ENCODE peak calls at places on chromosomes 3 and 15, in five cellular contexts. X, S, E, W and H are unnamed samples.

GRCh38 chr15:45441036-45441435 is 62.7 kb upstream of the GATM start:
- DNase-seq in W (no peak), E (no peak), S (no peak), X (no peak), H (no peak)

GRCh38 chr15:87753539-87753938 is 503.0 kb downstream of the NTRK3 start:
- DNase-seq in E (no peak), W (no peak), X (peak), S (no peak), H (peak)

GRCh38 chr15:91849180-91849579 is 4.3 kb upstream of the SLCO3A1 start:
- DNase-seq in X (no peak), E (no peak), S (no peak), W (no peak), H (no peak)

GRCh38 chr15:63369296-63369695 is 12.3 kb downstream of the CA12 start:
- DNase-seq in S (no peak), X (peak), W (no peak), E (no peak), H (no peak)

GRCh38 chr3:188649521-188649920 is 495.6 kb downstream of the LPP start:
- DNase-seq in W (no peak), X (no peak), E (no peak), S (no peak), H (no peak)

GRCh38 chr3:123326531-123326930 is 122.4 kb downstream of the ADCY5 start:
- DNase-seq in W (no peak), X (no peak), E (no peak), S (no peak), H (no peak)

GRCh38 chr3:140358696-140359095 is 319.2 kb upstream of the TRIM42 start:
- DNase-seq in W (no peak), X (no peak), S (no peak), E (no peak), H (no peak)

GRCh38 chr15:49024840-49025239 is 21.4 kb downstream of the SECISBP2L start:
- DNase-seq in X (no peak), W (no peak), S (no peak), E (no peak), H (no peak)

GRCh38 chr3:120298996-120299395 is 14.0 kb upstream of the GPR156 start:
- DNase-seq in W (no peak), X (no peak), E (no peak), S (no peak), H (no peak)

GRCh38 chr15:42136513-42136912 is 19.9 kb downstream of the PLA2G4F start:
- DNase-seq in S (no peak), X (no peak), E (no peak), W (no peak), H (no peak)

GRCh38 chr15:70327328-70328136 is 229.8 kb upstream of the TLE3 start:
- DNase-seq in E (no peak), W (no peak), X (peak), S (no peak), H (no peak)

GRCh38 chr3:9623148-9623547 is 26.2 kb upstream of the MTMR14 start:
- DNase-seq in E (no peak), X (no peak), S (no peak), W (no peak), H (no peak)

GRCh38 chr15:68614621-68615035 is 35.8 kb downstream of the CORO2B start:
- DNase-seq in S (peak), W (no peak), E (no peak), X (peak), H (no peak)

GRCh38 chr3:197748597-197749314 is 927 bp upstream of the FYTTD1 start:
- DNase-seq in X (no peak), S (no peak), E (no peak), W (no peak), H (no peak)

GRCh38 chr3:184368116-184368803 is 6.8 kb downstream of the POLR2H start:
- DNase-seq in S (no peak), E (no peak), W (no peak), X (no peak), H (no peak)

GRCh38 chr3:195914648-195915473 is 6.5 kb upstream of the TNK2 start:
- DNase-seq in W (peak), S (peak), E (peak), X (peak), H (peak)

GRCh38 chr3:14829811-14830210 is 11.0 kb downstream of the FGD5 start:
- DNase-seq in E (no peak), S (no peak), W (no peak), X (peak), H (no peak)

GRCh38 chr3:132034097-132034485 is 723 bp downstream of the CPNE4 start:
- DNase-seq in E (no peak), W (no peak), X (no peak), S (no peak), H (no peak)

GRCh38 chr15:82081904-82082810 is 36.3 kb upstream of the MEX3B start:
- DNase-seq in E (no peak), W (no peak), S (no peak), X (peak), H (no peak)

GRCh38 chr3:13069495-13069894 is 3.7 kb downstream of the IQSEC1 start:
- DNase-seq in E (no peak), X (peak), W (no peak), S (no peak), H (peak)

GRCh38 chr3:72169561-72170472 is 384.9 kb upstream of the PROK2 start:
- DNase-seq in E (no peak), W (no peak), X (no peak), S (no peak), H (no peak)

GRCh38 chr3:72171461-72171860 is 386.5 kb upstream of the PROK2 start:
- DNase-seq in S (no peak), W (peak), E (no peak), X (peak), H (no peak)

GRCh38 chr3:72174043-72174442 is 389.1 kb upstream of the PROK2 start:
- DNase-seq in S (no peak), E (no peak), X (no peak), W (peak), H (no peak)

GRCh38 chr3:72169120-72169519 is 384.2 kb upstream of the PROK2 start:
- DNase-seq in E (no peak), W (no peak), S (no peak), X (no peak), H (no peak)

DNA sequence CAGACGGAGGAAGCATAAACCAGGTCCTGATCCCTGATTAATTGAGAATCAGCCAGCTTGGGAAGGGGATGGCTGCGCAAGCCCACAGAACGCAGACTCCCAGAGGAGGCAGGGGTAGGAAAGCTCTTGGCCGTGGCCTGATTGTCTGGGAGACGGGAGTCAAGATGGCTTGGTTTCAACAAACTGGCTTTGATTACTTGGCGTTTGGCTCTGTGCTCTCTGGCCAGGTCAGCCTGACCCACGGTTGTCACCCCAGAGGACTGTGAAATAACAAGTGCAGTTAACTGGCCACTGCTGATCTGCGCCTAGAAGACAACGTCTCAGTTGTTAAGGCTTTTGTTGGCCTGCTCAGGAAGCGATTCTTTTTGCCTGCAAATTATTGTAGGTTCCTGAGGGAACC is 387.0 kb upstream of the PROK2 start:
- DNase-seq in X (no peak), E (no peak), W (peak), S (peak), H (no peak)
- H3K27ac ChIP-seq in X (no peak), E (peak), W (peak), S (peak), H (no peak)

GRCh38 chr3:74561881-74562280 is 52.6 kb downstream of the CNTN3 start:
- DNase-seq in E (no peak), X (no peak), S (no peak), W (no peak), H (no peak)
- H3K27ac ChIP-seq in E (no peak), X (no peak), S (no peak), W (no peak), H (no peak)

GRCh38 chr3:64161481-64161952 is 63.7 kb downstream of the PRICKLE2 start:
- DNase-seq in W (no peak), X (no peak), S (no peak), E (no peak), H (no peak)

GRCh38 chr3:64166584-64167155 is 58.6 kb downstream of the PRICKLE2 start:
- DNase-seq in E (no peak), S (no peak), X (peak), W (no peak), H (no peak)

GRCh38 chr3:64164309-64164708 is 61.0 kb downstream of the PRICKLE2 start:
- DNase-seq in W (no peak), S (no peak), X (no peak), E (no peak), H (no peak)

GRCh38 chr3:64163019-64163754 is 62.1 kb downstream of the PRICKLE2 start:
- DNase-seq in E (no peak), S (no peak), X (no peak), W (no peak), H (no peak)

DNA sequence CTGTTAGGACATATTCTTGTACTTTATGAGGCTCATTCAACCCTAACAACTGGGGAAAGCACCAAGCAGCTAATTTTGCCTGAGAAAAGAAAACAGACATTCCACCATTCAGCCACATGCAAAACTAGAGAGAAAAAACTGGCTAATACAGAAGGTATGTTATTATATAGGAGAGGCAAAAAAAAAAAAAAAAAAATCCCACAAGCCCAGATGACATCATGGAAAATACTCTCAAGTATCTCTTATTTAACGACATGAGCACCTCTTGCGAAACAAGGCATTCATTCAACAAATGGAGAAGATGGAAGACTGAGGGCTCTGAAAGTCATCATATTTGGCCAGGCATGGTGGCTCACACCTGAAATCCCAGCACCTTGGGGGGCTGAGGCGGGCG is 61.5 kb downstream of the PRICKLE2 start:
- DNase-seq in X (peak), S (no peak), E (no peak), W (no peak), H (no peak)
- H3K27ac ChIP-seq in X (no peak), S (no peak), E (no peak), W (peak), H (no peak)

GRCh38 chr15:96183927-96184266 is 146.6 kb upstream of the NR2F2 start:
- DNase-seq in S (no peak), E (no peak), X (no peak), W (no peak), H (peak)

GRCh38 chr15:96181873-96182301 is 148.6 kb upstream of the NR2F2 start:
- DNase-seq in W (peak), X (peak), E (peak), S (peak), H (no peak)

GRCh38 chr15:96183020-96183926 is 147.2 kb upstream of the NR2F2 start:
- DNase-seq in S (no peak), X (no peak), E (no peak), W (no peak), H (no peak)

GRCh38 chr15:96180062-96180745 is 150.3 kb upstream of the NR2F2 start:
- DNase-seq in S (no peak), X (no peak), E (no peak), W (peak), H (no peak)

GRCh38 chr15:96181217-96181616 is 149.3 kb upstream of the NR2F2 start:
- DNase-seq in E (no peak), X (no peak), S (no peak), W (no peak), H (no peak)
- H3K27ac ChIP-seq in E (peak), X (no peak), S (no peak), W (peak), H (no peak)

GRCh38 chr3:161038725-161039124 is 66.4 kb downstream of the B3GALNT1 start:
- DNase-seq in S (no peak), E (no peak), X (no peak), W (no peak), H (no peak)

GRCh38 chr3:161031134-161031533 is 74.0 kb downstream of the B3GALNT1 start:
- DNase-seq in W (no peak), X (no peak), S (no peak), E (no peak), H (no peak)

DNA sequence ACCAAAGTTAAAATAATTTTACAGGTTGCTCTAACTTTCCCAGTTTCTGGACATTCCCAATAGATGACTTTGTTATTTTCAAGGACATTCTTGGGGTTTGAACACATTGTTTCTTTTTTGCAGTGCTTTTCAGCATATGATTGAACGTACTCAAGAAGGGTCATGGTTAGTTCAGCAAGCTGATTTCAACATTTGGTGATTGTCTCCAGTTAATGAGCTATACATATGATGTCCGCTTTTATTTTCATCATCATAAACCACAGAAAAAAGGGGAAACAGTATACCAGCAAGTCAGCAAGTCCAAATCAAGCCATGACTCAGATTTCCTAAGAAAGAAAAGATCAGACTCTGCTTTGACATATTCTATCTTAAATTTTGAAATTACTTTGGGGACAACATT is 69.4 kb downstream of the B3GALNT1 start:
- DNase-seq in S (no peak), W (no peak), X (no peak), E (no peak), H (no peak)
- H3K27ac ChIP-seq in S (no peak), W (no peak), X (no peak), E (no peak), H (no peak)

GRCh38 chr3:21705769-21706168 is 45.2 kb downstream of the ZNF385D start:
- DNase-seq in S (peak), X (peak), W (peak), E (no peak), H (no peak)
- H3K27ac ChIP-seq in S (no peak), X (no peak), W (no peak), E (no peak), H (no peak)

GRCh38 chr3:30324587-30324986 is 281.8 kb upstream of the TGFBR2 start:
- DNase-seq in S (no peak), X (no peak), W (no peak), E (peak), H (peak)
- H3K27ac ChIP-seq in S (no peak), X (no peak), W (no peak), E (no peak), H (no peak)